ENCODE peak calls at places on chromosome 1, in six cellular contexts. S, L, W, O, E and A are unnamed samples. For H3K27me3, the result is how much of the 10 kb centered on the place peaks cover.

GRCh38 chr1:35505911-35506798 is 51.0 kb downstream of the KIAA0319L start:
- DNase-seq in S (no peak), L (peak), W (peak), O (no peak), E (peak), A (no peak)

GRCh38 chr1:181660621-181661020 is 177.3 kb downstream of the CACNA1E start:
- DNase-seq in S (no peak), L (no peak), W (no peak), O (no peak), E (peak), A (no peak)

GRCh38 chr1:43705982-43706597 is 1.2 kb upstream of the ST3GAL3 start:
- DNase-seq in S (no peak), L (no peak), W (no peak), O (no peak), E (peak), A (peak)

GRCh38 chr1:244751271-244751895 is 84.1 kb upstream of the COX20 start:
- DNase-seq in S (no peak), L (no peak), W (no peak), O (peak), E (no peak), A (no peak)

GRCh38 chr1:202349263-202349928 is 897 bp downstream of the PPP1R12B start:
- DNase-seq in S (no peak), L (no peak), W (no peak), O (no peak), E (peak), A (peak)

GRCh38 chr1:101280049-101280448 is 43.2 kb downstream of the S1PR1 start:
- DNase-seq in S (no peak), L (no peak), W (no peak), O (no peak), E (no peak), A (no peak)

GRCh38 chr1:7117599-7118281 is 332.5 kb downstream of the CAMTA1 start:
- DNase-seq in S (no peak), L (peak), W (peak), O (peak), E (peak), A (peak)

GRCh38 chr1:220997791-220998190 is 118.5 kb downstream of the HLX start:
- DNase-seq in S (no peak), L (no peak), W (no peak), O (no peak), E (no peak), A (no peak)

GRCh38 chr1:60764489-60764888 is 317.9 kb upstream of the NFIA start:
- DNase-seq in S (no peak), L (no peak), W (no peak), O (no peak), E (no peak), A (no peak)

GRCh38 chr1:173714441-173714758 is 381 bp upstream of the KLHL20 start:
- DNase-seq in S (no peak), L (no peak), W (no peak), O (no peak), E (peak), A (no peak)
- H3K4me3 ChIP-seq in S (peak), L (peak), W (peak), O (peak), E (peak), A (peak)

GRCh38 chr1:18711561-18712253 is 81.1 kb downstream of the PAX7 start:
- DNase-seq in S (no peak), L (no peak), W (no peak), O (no peak), E (no peak), A (no peak)
- H3K27me3 ChIP-seq in S (under half), L (under half), W (under half), O (under half), E (under half), A (under half)

GRCh38 chr1:50415235-50416149 is 7.8 kb downstream of the DMRTA2 start:
- DNase-seq in S (no peak), L (no peak), W (no peak), O (no peak), E (no peak), A (peak)
- H3K4me3 ChIP-seq in S (no peak), L (no peak), W (no peak), O (no peak), E (no peak), A (peak)

GRCh38 chr1:13513885-13514546 is at the start of gene LRRC38:
- DNase-seq in S (no peak), L (no peak), W (no peak), O (no peak), E (no peak), A (peak)

GRCh38 chr1:13512472-13512871 is 1.3 kb downstream of the LRRC38 start:
- DNase-seq in S (no peak), L (no peak), W (no peak), O (no peak), E (no peak), A (peak)

GRCh38 chr1:13510499-13510898 is 3.3 kb downstream of the LRRC38 start:
- DNase-seq in S (no peak), L (no peak), W (no peak), O (no peak), E (no peak), A (no peak)

GRCh38 chr1:13516606-13517005 is 2.8 kb upstream of the LRRC38 start:
- DNase-seq in S (no peak), L (no peak), W (no peak), O (no peak), E (no peak), A (no peak)

GRCh38 chr1:13513063-13513884 is 529 bp downstream of the LRRC38 start:
- DNase-seq in S (no peak), L (no peak), W (no peak), O (no peak), E (no peak), A (peak)
- H3K27me3 ChIP-seq in S (under half), L (under half), W (under half), O (under half), E (under half), A (half or more)